ENCODE peak calls at places on chromosomes 12 and 14, in eight cellular contexts. D is iris pigment epithelial cell; U is stimulated activated CD8-positive, alpha-beta memory T cell treated with anti-CD3 and anti-CD28 coated beads, Interleukin-7, amount 100 ng/mL, for 1 hour; T is stimulated activated CD4-positive, alpha-beta T cell treated with anti-CD3 and anti-CD28 coated beads, TNF-alpha, amount 100 ng/mL, for 4 hours; E is GM12865; I is NCI-H1092; X is endothelial cell; Z is globus pallidus. C is an unnamed sample.

GRCh38 chr12:123854918-123855317 is 92.8 kb downstream of the DNAH10 start:
- DNase-seq in X (no peak), D (no peak), Z (no peak), T (no peak), I (no peak), U (no peak), E (no peak), C (no peak)

GRCh38 chr12:46101121-46101869 is 110.9 kb upstream of the SCAF11 start:
- DNase-seq in T (no peak), E (no peak), X (no peak), I (no peak), D (no peak), U (no peak), Z (no peak), C (no peak)

GRCh38 chr14:53411110-53411509 is 258.0 kb upstream of the DDHD1 start:
- DNase-seq in T (no peak), X (no peak), Z (no peak), I (no peak), E (no peak), D (peak; percentile 26), U (no peak), C (no peak)

GRCh38 chr14:67359319-67359774 is 257 bp downstream of the ATP6V1D start:
- DNase-seq in X (peak; percentile 39), T (no peak), E (no peak), D (peak; percentile 68), Z (no peak), I (no peak), U (no peak), C (no peak)

GRCh38 chr12:53809005-53809404 is 57.2 kb upstream of the CISTR start:
- DNase-seq in I (no peak), Z (no peak), U (no peak), X (no peak), E (no peak), D (no peak), T (no peak), C (no peak)

GRCh38 chr14:93683241-93683640 is 105.0 kb downstream of the PRIMA1 start:
- DNase-seq in Z (no peak), E (peak; percentile 12), T (no peak), D (no peak), I (no peak), U (no peak), X (no peak), C (no peak)

GRCh38 chr12:52539024-52539820 is 13.7 kb downstream of the KRT71 start:
- DNase-seq in I (peak; percentile 69), X (no peak), Z (no peak), D (no peak), U (no peak), E (no peak), T (no peak), C (no peak)

GRCh38 chr12:51839310-51839943 is 9.1 kb downstream of the FIGNL2 start:
- DNase-seq in E (no peak), Z (no peak), D (no peak), X (no peak), U (no peak), T (no peak), I (no peak), C (no peak)

GRCh38 chr12:6020930-6021329 is 75.9 kb upstream of the ANO2 start:
- DNase-seq in D (peak; percentile 12), E (no peak), I (no peak), X (no peak), U (no peak), Z (no peak), T (no peak), C (no peak)

GRCh38 chr12:124177951-124178316 is 117.0 kb upstream of the RFLNA start:
- DNase-seq in I (no peak), X (no peak), Z (no peak), D (no peak), U (no peak), T (no peak), E (no peak), C (no peak)

GRCh38 chr12:64066052-64066451 is 156.0 kb downstream of the KICS2 start:
- DNase-seq in D (peak; percentile 59), Z (no peak), U (no peak), E (no peak), T (no peak), X (no peak), I (no peak), C (no peak)

GRCh38 chr12:75390156-75390898 is 562 bp upstream of the GLIPR1L2 start:
- DNase-seq in U (no peak), D (no peak), X (no peak), Z (no peak), T (no peak), I (no peak), E (no peak), C (no peak)

GRCh38 chr12:45192707-45193106 is 23.2 kb upstream of the ANO6 start:
- DNase-seq in Z (no peak), I (no peak), E (no peak), D (no peak), X (no peak), T (no peak), U (no peak), C (no peak)

GRCh38 chr14:52314521-52315354 is 626 bp downstream of the PTGER2 start:
- DNase-seq in D (peak; percentile 43), Z (no peak), E (peak; percentile 19), I (no peak), X (peak; percentile 26), T (no peak), U (no peak), C (peak; percentile 31)

GRCh38 chr14:36976571-36977023 is 195.8 kb downstream of the SLC25A21 start:
- DNase-seq in D (peak; percentile 56), E (no peak), T (no peak), I (no peak), U (no peak), Z (no peak), X (no peak), C (no peak)

GRCh38 chr14:77760381-77761204 is at the start of gene SNW1:
- DNase-seq in T (peak; percentile 86), E (peak; percentile 95), U (peak; percentile 80), Z (peak; percentile 96), D (peak; percentile 65), X (peak; percentile 81), I (peak; percentile 96), C (peak; percentile 77)

GRCh38 chr12:95326450-95326849 is 108.8 kb downstream of the VEZT start:
- DNase-seq in U (no peak), Z (no peak), I (no peak), T (no peak), D (peak; percentile 84), E (no peak), X (no peak), C (no peak)

GRCh38 chr14:68471029-68471963 is 321.6 kb downstream of the ZFP36L1 start:
- DNase-seq in I (no peak), D (no peak), T (no peak), X (no peak), U (no peak), E (peak; percentile 65), Z (peak; percentile 35), C (peak; percentile 22)

GRCh38 chr14:102772781-102773570 is 4.3 kb upstream of the TRAF3 start:
- DNase-seq in U (no peak), X (peak; percentile 63), I (peak; percentile 18), T (no peak), E (peak; percentile 86), Z (no peak), D (peak; percentile 12), C (no peak)

GRCh38 chr14:89187501-89187900 is 229.5 kb downstream of the FOXN3 start:
- DNase-seq in D (no peak), E (no peak), X (no peak), U (no peak), T (no peak), Z (no peak), I (no peak), C (no peak)

GRCh38 chr12:68118096-68118755 is 41.3 kb downstream of the IFNG start:
- DNase-seq in T (no peak), X (no peak), E (no peak), U (no peak), I (no peak), Z (no peak), D (no peak), C (no peak)

GRCh38 chr12:53236443-53237111 is 4.6 kb upstream of the RARG start:
- DNase-seq in I (no peak), X (no peak), D (no peak), T (no peak), U (no peak), Z (no peak), E (peak; percentile 35), C (no peak)

GRCh38 chr14:76514599-76514998 is 138.7 kb downstream of the ESRRB start:
- DNase-seq in Z (peak; percentile 5), I (peak; percentile 40), U (no peak), D (peak; percentile 5), X (no peak), E (peak; percentile 55), T (no peak), C (no peak)

GRCh38 chr14:72633551-72633950 is 260.4 kb downstream of the DPF3 start:
- DNase-seq in D (no peak), X (no peak), U (no peak), T (no peak), E (no peak), Z (no peak), I (no peak), C (no peak)

GRCh38 chr12:116319851-116320621 is 42.5 kb upstream of the MED13L start:
- DNase-seq in X (no peak), T (no peak), E (peak; percentile 20), U (no peak), Z (peak; percentile 48), I (no peak), D (peak; percentile 87), C (no peak)

GRCh38 chr12:127107744-127108143 is 1159.2 kb upstream of the TMEM132C start:
- DNase-seq in E (peak; percentile 18), D (no peak), X (no peak), I (no peak), Z (no peak), U (no peak), T (no peak), C (no peak)

GRCh38 chr12:16435875-16436554 is 88.6 kb downstream of the MGST1 start:
- DNase-seq in X (no peak), U (no peak), T (no peak), Z (no peak), D (no peak), E (no peak), I (no peak), C (no peak)

GRCh38 chr14:96225745-96226151 is 21.1 kb downstream of the BDKRB2 start:
- DNase-seq in T (no peak), I (no peak), U (no peak), X (peak; percentile 33), Z (no peak), D (peak; percentile 17), E (no peak), C (no peak)

GRCh38 chr14:79587194-79587593 is 624.1 kb downstream of the DIO2 start:
- DNase-seq in D (no peak), I (peak; percentile 30), E (no peak), T (no peak), X (no peak), Z (no peak), U (no peak), C (no peak)

GRCh38 chr14:92340071-92340470 is 17.1 kb downstream of the SLC24A4 start:
- DNase-seq in D (no peak), Z (no peak), U (no peak), T (no peak), I (no peak), E (no peak), X (no peak), C (no peak)

GRCh38 chr12:96770239-96770780 is 136.7 kb upstream of the NEDD1 start:
- DNase-seq in X (no peak), I (no peak), T (no peak), Z (no peak), E (no peak), D (no peak), U (no peak), C (no peak)

GRCh38 chr12:113850309-113851056 is 115.6 kb downstream of the RBM19 start:
- DNase-seq in T (no peak), Z (peak; percentile 33), I (no peak), D (no peak), U (no peak), E (no peak), X (no peak), C (no peak)

GRCh38 chr12:51071663-51072062 is 11.7 kb downstream of the CSRNP2 start:
- DNase-seq in I (no peak), X (peak; percentile 15), Z (no peak), U (no peak), T (no peak), D (no peak), E (no peak), C (no peak)

GRCh38 chr14:100523131-100523530 is 64.1 kb downstream of the BEGAIN start:
- DNase-seq in E (no peak), U (no peak), I (no peak), T (no peak), X (no peak), D (no peak), Z (no peak), C (no peak)

C was measured in activated B cell treated with CpG ODN at 0.5 μM for 24 hours.